ENCODE peak calls at places on chromosomes 11 and 22, in six cellular contexts. One of them, this sample, is unnamed.
A peak's percentile ranks its signal among the peaks of the same experiment; 100 is the strongest.

GRCh38 chr11:111021131-111021530 is 224.4 kb upstream of the POU2AF2 start:
- DNase-seq in CD4-positive, alpha-beta memory T cell: no peak
- DNase-seq in effector memory CD4-positive, alpha-beta T cell: no peak
- DNase-seq in prostate gland: no peak
- DNase-seq in endothelial cell of umbilical vein: no peak
- DNase-seq in sigmoid colon: no peak
- DNase-seq in this sample: peak; percentile 42

GRCh38 chr11:93741882-93742226 is 382 bp downstream of the C11orf54 start:
- DNase-seq in effector memory CD4-positive, alpha-beta T cell: no peak
- DNase-seq in endothelial cell of umbilical vein: no peak
- DNase-seq in prostate gland: peak; percentile 47
- DNase-seq in CD4-positive, alpha-beta memory T cell: no peak
- DNase-seq in sigmoid colon: peak; percentile 84
- DNase-seq in this sample: peak; percentile 66

GRCh38 chr11:102788334-102789035 is 8.1 kb upstream of the MMP10 start:
- DNase-seq in effector memory CD4-positive, alpha-beta T cell: no peak
- DNase-seq in prostate gland: no peak
- DNase-seq in CD4-positive, alpha-beta memory T cell: no peak
- DNase-seq in sigmoid colon: no peak
- DNase-seq in endothelial cell of umbilical vein: no peak
- DNase-seq in this sample: no peak

GRCh38 chr11:16587670-16588069 is 150.8 kb upstream of the C11orf58 start:
- DNase-seq in endothelial cell of umbilical vein: no peak
- DNase-seq in prostate gland: no peak
- DNase-seq in sigmoid colon: no peak
- DNase-seq in CD4-positive, alpha-beta memory T cell: no peak
- DNase-seq in effector memory CD4-positive, alpha-beta T cell: no peak
- DNase-seq in this sample: peak; percentile 52

GRCh38 chr11:28146123-28146751 is 38.0 kb downstream of the METTL15 start:
- DNase-seq in CD4-positive, alpha-beta memory T cell: no peak
- DNase-seq in effector memory CD4-positive, alpha-beta T cell: no peak
- DNase-seq in prostate gland: no peak
- DNase-seq in sigmoid colon: no peak
- DNase-seq in endothelial cell of umbilical vein: peak; percentile 87
- DNase-seq in this sample: no peak

GRCh38 chr11:85154294-85154693 is 472.9 kb downstream of the DLG2 start:
- DNase-seq in effector memory CD4-positive, alpha-beta T cell: no peak
- DNase-seq in endothelial cell of umbilical vein: no peak
- DNase-seq in prostate gland: no peak
- DNase-seq in CD4-positive, alpha-beta memory T cell: no peak
- DNase-seq in sigmoid colon: no peak
- DNase-seq in this sample: no peak

GRCh38 chr11:57213282-57214086 is 23.6 kb downstream of the APLNR start:
- DNase-seq in prostate gland: no peak
- DNase-seq in CD4-positive, alpha-beta memory T cell: no peak
- DNase-seq in endothelial cell of umbilical vein: peak; percentile 87
- DNase-seq in sigmoid colon: no peak
- DNase-seq in effector memory CD4-positive, alpha-beta T cell: no peak
- DNase-seq in this sample: peak; percentile 13

GRCh38 chr11:72443016-72443415 is 8.7 kb upstream of the CLPB start:
- DNase-seq in effector memory CD4-positive, alpha-beta T cell: no peak
- DNase-seq in CD4-positive, alpha-beta memory T cell: no peak
- DNase-seq in prostate gland: no peak
- DNase-seq in endothelial cell of umbilical vein: no peak
- DNase-seq in sigmoid colon: no peak
- DNase-seq in this sample: no peak

GRCh38 chr11:9566561-9567063 is 6.9 kb upstream of the WEE1 start:
- DNase-seq in prostate gland: no peak
- DNase-seq in sigmoid colon: no peak
- DNase-seq in CD4-positive, alpha-beta memory T cell: no peak
- DNase-seq in effector memory CD4-positive, alpha-beta T cell: no peak
- DNase-seq in endothelial cell of umbilical vein: no peak
- DNase-seq in this sample: no peak

GRCh38 chr11:5992604-5993251 is 5.9 kb upstream of the OR52L1 start:
- DNase-seq in endothelial cell of umbilical vein: peak; percentile 38
- DNase-seq in CD4-positive, alpha-beta memory T cell: no peak
- DNase-seq in prostate gland: no peak
- DNase-seq in effector memory CD4-positive, alpha-beta T cell: no peak
- DNase-seq in sigmoid colon: no peak
- DNase-seq in this sample: no peak

GRCh38 chr11:73729594-73730206 is 31.2 kb downstream of the RAB6A start:
- DNase-seq in prostate gland: no peak
- DNase-seq in endothelial cell of umbilical vein: no peak
- DNase-seq in CD4-positive, alpha-beta memory T cell: no peak
- DNase-seq in sigmoid colon: no peak
- DNase-seq in effector memory CD4-positive, alpha-beta T cell: no peak
- DNase-seq in this sample: peak; percentile 22

GRCh38 chr11:12832828-12833227 is 158.6 kb downstream of the TEAD1 start:
- DNase-seq in effector memory CD4-positive, alpha-beta T cell: no peak
- DNase-seq in prostate gland: no peak
- DNase-seq in CD4-positive, alpha-beta memory T cell: no peak
- DNase-seq in endothelial cell of umbilical vein: no peak
- DNase-seq in sigmoid colon: no peak
- DNase-seq in this sample: no peak

GRCh38 chr22:28268176-28268575 is 349.1 kb upstream of the PITPNB start:
- DNase-seq in effector memory CD4-positive, alpha-beta T cell: no peak
- DNase-seq in endothelial cell of umbilical vein: peak; percentile 34
- DNase-seq in CD4-positive, alpha-beta memory T cell: no peak
- DNase-seq in sigmoid colon: no peak
- DNase-seq in prostate gland: peak; percentile 19
- DNase-seq in this sample: peak; percentile 68

GRCh38 chr11:68169442-68169841 is 43.7 kb downstream of the KMT5B start:
- DNase-seq in prostate gland: no peak
- DNase-seq in endothelial cell of umbilical vein: no peak
- DNase-seq in effector memory CD4-positive, alpha-beta T cell: no peak
- DNase-seq in CD4-positive, alpha-beta memory T cell: no peak
- DNase-seq in sigmoid colon: no peak
- DNase-seq in this sample: no peak
- H3K4me1 ChIP-seq in prostate gland: no peaks in the 10 kb centered on the region
- H3K4me1 ChIP-seq in endothelial cell of umbilical vein: no peaks in the 10 kb centered on the region
- H3K4me1 ChIP-seq in effector memory CD4-positive, alpha-beta T cell: no peaks in the 10 kb centered on the region
- H3K4me1 ChIP-seq in CD4-positive, alpha-beta memory T cell: no peaks in the 10 kb centered on the region
- H3K4me1 ChIP-seq in sigmoid colon: no peaks in the 10 kb centered on the region
- H3K4me1 ChIP-seq in this sample: peaks cover 21% of the 10 kb centered on the region

GRCh38 chr11:96314326-96315050 is 28.5 kb downstream of the MAML2 start:
- DNase-seq in endothelial cell of umbilical vein: peak; percentile 65
- DNase-seq in sigmoid colon: no peak
- DNase-seq in CD4-positive, alpha-beta memory T cell: no peak
- DNase-seq in effector memory CD4-positive, alpha-beta T cell: no peak
- DNase-seq in prostate gland: no peak
- DNase-seq in this sample: peak; percentile 21
- H3K4me1 ChIP-seq in endothelial cell of umbilical vein: peaks cover 72% of the 10 kb centered on the region
- H3K4me1 ChIP-seq in sigmoid colon: peaks cover 28% of the 10 kb centered on the region
- H3K4me1 ChIP-seq in CD4-positive, alpha-beta memory T cell: peaks cover 58% of the 10 kb centered on the region
- H3K4me1 ChIP-seq in effector memory CD4-positive, alpha-beta T cell: peaks cover 26% of the 10 kb centered on the region
- H3K4me1 ChIP-seq in prostate gland: peaks cover 3% of the 10 kb centered on the region
- H3K4me1 ChIP-seq in this sample: peaks cover 60% of the 10 kb centered on the region

DNA sequence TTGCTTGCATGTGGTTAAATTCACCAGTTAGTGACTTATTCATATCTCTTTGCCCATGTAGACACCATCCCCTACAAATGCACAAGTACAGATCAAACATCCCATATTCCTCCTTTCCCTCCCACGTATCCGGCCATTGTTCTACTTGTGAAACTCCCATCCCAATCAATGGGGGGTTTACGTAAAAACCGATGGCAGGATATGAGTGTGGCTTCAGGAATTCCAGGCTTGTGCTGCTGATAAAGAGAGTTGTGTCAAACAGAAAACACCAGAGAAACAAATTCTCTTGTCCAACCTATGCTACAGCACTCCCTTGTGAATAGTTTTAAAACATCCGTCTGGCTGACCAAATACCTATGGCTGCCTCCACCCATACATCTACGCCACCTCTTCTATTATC is 15.5 kb downstream of the FLI1 start:
- DNase-seq in sigmoid colon: no peak
- DNase-seq in endothelial cell of umbilical vein: peak; percentile 99
- DNase-seq in effector memory CD4-positive, alpha-beta T cell: no peak
- DNase-seq in prostate gland: no peak
- DNase-seq in CD4-positive, alpha-beta memory T cell: no peak
- DNase-seq in this sample: no peak
- H3K4me1 ChIP-seq in sigmoid colon: no peaks in the 10 kb centered on the region
- H3K4me1 ChIP-seq in endothelial cell of umbilical vein: peaks cover 88% of the 10 kb centered on the region
- H3K4me1 ChIP-seq in effector memory CD4-positive, alpha-beta T cell: peaks cover 54% of the 10 kb centered on the region
- H3K4me1 ChIP-seq in prostate gland: no peaks in the 10 kb centered on the region
- H3K4me1 ChIP-seq in CD4-positive, alpha-beta memory T cell: peaks cover 100% of the 10 kb centered on the region
- H3K4me1 ChIP-seq in this sample: peaks cover 8% of the 10 kb centered on the region

GRCh38 chr22:31345331-31346254 is 553 bp downstream of the PATZ1 start:
- DNase-seq in prostate gland: peak; percentile 76
- DNase-seq in endothelial cell of umbilical vein: peak; percentile 80
- DNase-seq in sigmoid colon: peak; percentile 90
- DNase-seq in CD4-positive, alpha-beta memory T cell: peak; percentile 94
- DNase-seq in effector memory CD4-positive, alpha-beta T cell: peak; percentile 85
- DNase-seq in this sample: peak; percentile 87

GRCh38 chr22:31344369-31345330 is 1.5 kb downstream of the PATZ1 start:
- DNase-seq in CD4-positive, alpha-beta memory T cell: peak; percentile 57
- DNase-seq in effector memory CD4-positive, alpha-beta T cell: no peak
- DNase-seq in endothelial cell of umbilical vein: peak; percentile 60
- DNase-seq in prostate gland: peak; percentile 65
- DNase-seq in sigmoid colon: peak; percentile 82
- DNase-seq in this sample: peak; percentile 50

GRCh38 chr22:31342389-31343125 is 3.6 kb downstream of the PATZ1 start:
- DNase-seq in CD4-positive, alpha-beta memory T cell: no peak
- DNase-seq in sigmoid colon: no peak
- DNase-seq in endothelial cell of umbilical vein: no peak
- DNase-seq in prostate gland: no peak
- DNase-seq in effector memory CD4-positive, alpha-beta T cell: no peak
- DNase-seq in this sample: peak; percentile 59

GRCh38 chr22:31341386-31342088 is 4.6 kb downstream of the PATZ1 start:
- DNase-seq in effector memory CD4-positive, alpha-beta T cell: no peak
- DNase-seq in sigmoid colon: no peak
- DNase-seq in endothelial cell of umbilical vein: no peak
- DNase-seq in CD4-positive, alpha-beta memory T cell: no peak
- DNase-seq in prostate gland: no peak
- DNase-seq in this sample: peak; percentile 20

GRCh38 chr22:31343235-31344191 is 2.6 kb downstream of the PATZ1 start:
- DNase-seq in prostate gland: peak; percentile 89
- DNase-seq in effector memory CD4-positive, alpha-beta T cell: no peak
- DNase-seq in sigmoid colon: no peak
- DNase-seq in endothelial cell of umbilical vein: peak; percentile 46
- DNase-seq in CD4-positive, alpha-beta memory T cell: no peak
- DNase-seq in this sample: peak; percentile 97
- H3K4me1 ChIP-seq in prostate gland: peaks cover 27% of the 10 kb centered on the region
- H3K4me1 ChIP-seq in effector memory CD4-positive, alpha-beta T cell: peaks cover 36% of the 10 kb centered on the region
- H3K4me1 ChIP-seq in sigmoid colon: peaks cover 39% of the 10 kb centered on the region
- H3K4me1 ChIP-seq in endothelial cell of umbilical vein: peaks cover 39% of the 10 kb centered on the region
- H3K4me1 ChIP-seq in CD4-positive, alpha-beta memory T cell: peaks cover 62% of the 10 kb centered on the region
- H3K4me1 ChIP-seq in this sample: peaks cover 66% of the 10 kb centered on the region

DNA sequence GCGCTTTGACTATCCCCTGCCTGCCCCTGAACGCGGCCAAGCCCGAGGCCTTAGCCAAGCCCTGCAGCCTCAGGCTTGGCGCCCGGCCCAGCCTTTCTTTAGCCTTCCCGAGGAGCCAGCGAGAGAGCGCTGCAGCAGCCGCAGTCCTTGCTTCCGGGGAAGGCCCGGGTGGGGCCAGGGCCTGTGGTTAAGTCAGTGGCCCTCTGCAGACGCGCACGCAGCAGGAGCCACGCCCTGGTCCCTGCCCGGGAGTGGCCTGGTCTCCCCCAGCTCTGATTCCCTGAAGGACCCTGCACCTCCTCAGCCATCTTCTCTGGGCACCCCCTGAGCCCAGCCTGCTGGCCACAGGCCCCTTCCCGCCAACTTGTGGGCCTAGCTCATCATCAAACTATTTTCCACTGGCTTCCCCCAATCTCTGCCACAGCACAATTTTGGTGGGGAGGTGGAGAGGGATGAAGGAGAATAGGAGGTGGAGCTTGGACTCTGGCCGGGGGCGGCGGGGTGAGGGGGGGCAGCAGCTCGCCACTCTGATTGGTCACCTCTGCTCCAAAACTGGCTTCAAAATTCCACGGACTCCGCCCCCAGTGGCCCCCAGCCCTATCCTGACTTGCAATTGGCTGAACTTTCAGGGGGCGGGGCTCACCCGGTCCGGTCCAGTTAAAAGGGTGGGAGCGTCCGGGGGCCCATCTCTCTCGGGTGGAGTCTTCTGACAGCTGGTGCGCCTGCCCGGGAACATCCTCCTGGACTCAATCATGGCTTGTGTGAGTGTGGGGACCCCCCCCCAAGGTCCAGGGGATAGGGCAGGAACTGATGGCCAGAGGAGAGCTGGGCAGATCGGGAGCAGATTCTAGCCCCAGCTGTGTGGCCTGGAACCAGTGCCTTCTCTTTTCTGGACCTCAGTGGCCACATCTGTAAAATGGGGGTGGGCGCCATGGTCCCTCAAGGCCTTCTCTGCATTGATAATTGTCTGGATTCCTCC is at the start of gene LGALS1:
- DNase-seq in CD4-positive, alpha-beta memory T cell: peak; percentile 79
- DNase-seq in prostate gland: peak; percentile 91
- DNase-seq in sigmoid colon: peak; percentile 99
- DNase-seq in effector memory CD4-positive, alpha-beta T cell: peak; percentile 59
- DNase-seq in endothelial cell of umbilical vein: peak; percentile 86
- DNase-seq in this sample: peak; percentile 89
- H3K4me1 ChIP-seq in CD4-positive, alpha-beta memory T cell: peaks cover 49% of the 10 kb centered on the region
- H3K4me1 ChIP-seq in prostate gland: peaks cover 16% of the 10 kb centered on the region
- H3K4me1 ChIP-seq in sigmoid colon: peaks cover 45% of the 10 kb centered on the region
- H3K4me1 ChIP-seq in effector memory CD4-positive, alpha-beta T cell: peaks cover 40% of the 10 kb centered on the region
- H3K4me1 ChIP-seq in endothelial cell of umbilical vein: peaks cover 9% of the 10 kb centered on the region
- H3K4me1 ChIP-seq in this sample: peaks cover 27% of the 10 kb centered on the region

GRCh38 chr11:47394322-47395224 is 13.8 kb upstream of the SLC39A13 start:
- DNase-seq in prostate gland: no peak
- DNase-seq in sigmoid colon: peak; percentile 61
- DNase-seq in endothelial cell of umbilical vein: peak; percentile 93
- DNase-seq in effector memory CD4-positive, alpha-beta T cell: peak; percentile 31
- DNase-seq in CD4-positive, alpha-beta memory T cell: peak; percentile 61
- DNase-seq in this sample: no peak

GRCh38 chr11:47392546-47393162 is 14.3 kb upstream of the SPI1 start:
- DNase-seq in sigmoid colon: peak; percentile 71
- DNase-seq in prostate gland: no peak
- DNase-seq in effector memory CD4-positive, alpha-beta T cell: no peak
- DNase-seq in CD4-positive, alpha-beta memory T cell: no peak
- DNase-seq in endothelial cell of umbilical vein: no peak
- DNase-seq in this sample: no peak

GRCh38 chr11:47395225-47396048 is 13.0 kb upstream of the SLC39A13 start:
- DNase-seq in endothelial cell of umbilical vein: no peak
- DNase-seq in CD4-positive, alpha-beta memory T cell: no peak
- DNase-seq in effector memory CD4-positive, alpha-beta T cell: no peak
- DNase-seq in sigmoid colon: no peak
- DNase-seq in prostate gland: no peak
- DNase-seq in this sample: no peak

GRCh38 chr11:47393163-47394049 is 15.0 kb upstream of the SLC39A13 start:
- DNase-seq in endothelial cell of umbilical vein: peak; percentile 51
- DNase-seq in effector memory CD4-positive, alpha-beta T cell: no peak
- DNase-seq in CD4-positive, alpha-beta memory T cell: no peak
- DNase-seq in prostate gland: no peak
- DNase-seq in sigmoid colon: peak; percentile 78
- DNase-seq in this sample: no peak

DNA sequence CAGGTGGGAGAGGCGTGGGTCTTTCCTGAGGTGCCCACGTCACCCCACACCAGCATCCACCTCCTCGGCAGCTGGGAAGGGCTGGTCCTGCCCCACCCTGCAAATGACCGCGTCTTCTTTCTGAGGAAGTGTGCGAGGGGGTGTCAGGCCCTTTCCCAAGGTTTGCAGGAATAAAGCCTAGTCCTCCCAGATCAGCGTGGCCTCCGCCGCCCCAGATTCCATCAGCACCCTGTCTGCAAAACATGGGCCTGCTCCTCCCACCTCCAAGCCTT is 14.4 kb upstream of the SLC39A13 start:
- DNase-seq in prostate gland: no peak
- DNase-seq in effector memory CD4-positive, alpha-beta T cell: no peak
- DNase-seq in endothelial cell of umbilical vein: no peak
- DNase-seq in CD4-positive, alpha-beta memory T cell: no peak
- DNase-seq in sigmoid colon: peak; percentile 65
- DNase-seq in this sample: no peak
- H3K4me1 ChIP-seq in prostate gland: no peaks in the 10 kb centered on the region
- H3K4me1 ChIP-seq in effector memory CD4-positive, alpha-beta T cell: peaks cover 44% of the 10 kb centered on the region
- H3K4me1 ChIP-seq in endothelial cell of umbilical vein: peaks cover 21% of the 10 kb centered on the region
- H3K4me1 ChIP-seq in CD4-positive, alpha-beta memory T cell: peaks cover 61% of the 10 kb centered on the region
- H3K4me1 ChIP-seq in sigmoid colon: no peaks in the 10 kb centered on the region
- H3K4me1 ChIP-seq in this sample: no peaks in the 10 kb centered on the region